ENCODE peak calls at places on chromosomes 11 and 22, in nine cellular contexts. One of them, this sample, is unnamed.

GRCh38 chr11:46330887-46331652 is 16.2 kb upstream of the DGKZ start:
- DNase-seq in brain microvascular endothelial cell: no peak
- DNase-seq in smooth muscle cell of the brain vasculature: no peak
- DNase-seq in T-helper 22 cell: peak
- DNase-seq in myocyte: no peak
- DNase-seq in breast epithelium: no peak
- DNase-seq in AG04450: no peak
- DNase-seq in substantia nigra: no peak
- DNase-seq in hepatocyte: no peak
- DNase-seq in this sample: no peak

GRCh38 chr11:68598816-68599653 is 85.3 kb upstream of the GAL start:
- DNase-seq in T-helper 22 cell: no peak
- DNase-seq in smooth muscle cell of the brain vasculature: no peak
- DNase-seq in myocyte: no peak
- DNase-seq in substantia nigra: no peak
- DNase-seq in hepatocyte: no peak
- DNase-seq in brain microvascular endothelial cell: peak
- DNase-seq in breast epithelium: no peak
- DNase-seq in AG04450: no peak
- DNase-seq in this sample: no peak

GRCh38 chr22:47787501-47788227 is 1025.2 kb downstream of the TBC1D22A start:
- DNase-seq in brain microvascular endothelial cell: no peak
- DNase-seq in hepatocyte: no peak
- DNase-seq in T-helper 22 cell: no peak
- DNase-seq in breast epithelium: no peak
- DNase-seq in substantia nigra: no peak
- DNase-seq in AG04450: no peak
- DNase-seq in myocyte: no peak
- DNase-seq in smooth muscle cell of the brain vasculature: no peak
- DNase-seq in this sample: no peak

GRCh38 chr11:47132981-47133380 is 43.7 kb downstream of the ARFGAP2 start:
- DNase-seq in breast epithelium: no peak
- DNase-seq in myocyte: no peak
- DNase-seq in smooth muscle cell of the brain vasculature: no peak
- DNase-seq in hepatocyte: no peak
- DNase-seq in T-helper 22 cell: no peak
- DNase-seq in brain microvascular endothelial cell: no peak
- DNase-seq in AG04450: no peak
- DNase-seq in substantia nigra: no peak
- DNase-seq in this sample: no peak

GRCh38 chr11:19628018-19628417 is 84.6 kb upstream of the NAV2 start:
- DNase-seq in hepatocyte: no peak
- DNase-seq in smooth muscle cell of the brain vasculature: no peak
- DNase-seq in myocyte: peak
- DNase-seq in AG04450: no peak
- DNase-seq in T-helper 22 cell: no peak
- DNase-seq in substantia nigra: peak
- DNase-seq in brain microvascular endothelial cell: peak
- DNase-seq in breast epithelium: peak
- DNase-seq in this sample: no peak

GRCh38 chr11:93504110-93505095 is 38.8 kb downstream of the SMCO4 start:
- DNase-seq in brain microvascular endothelial cell: no peak
- DNase-seq in hepatocyte: no peak
- DNase-seq in substantia nigra: no peak
- DNase-seq in myocyte: no peak
- DNase-seq in T-helper 22 cell: no peak
- DNase-seq in AG04450: no peak
- DNase-seq in smooth muscle cell of the brain vasculature: no peak
- DNase-seq in breast epithelium: no peak
- DNase-seq in this sample: no peak

GRCh38 chr11:61333638-61334433 is 808 bp downstream of the TKFC start:
- DNase-seq in brain microvascular endothelial cell: no peak
- DNase-seq in breast epithelium: no peak
- DNase-seq in T-helper 22 cell: no peak
- DNase-seq in substantia nigra: no peak
- DNase-seq in myocyte: no peak
- DNase-seq in AG04450: no peak
- DNase-seq in smooth muscle cell of the brain vasculature: no peak
- DNase-seq in hepatocyte: no peak
- DNase-seq in this sample: no peak

GRCh38 chr22:30275625-30276024 is 9.0 kb upstream of the OSM start:
- DNase-seq in brain microvascular endothelial cell: no peak
- DNase-seq in breast epithelium: no peak
- DNase-seq in hepatocyte: no peak
- DNase-seq in myocyte: no peak
- DNase-seq in AG04450: no peak
- DNase-seq in T-helper 22 cell: no peak
- DNase-seq in smooth muscle cell of the brain vasculature: no peak
- DNase-seq in substantia nigra: no peak
- DNase-seq in this sample: no peak

GRCh38 chr22:24434472-24435322 is 7.3 kb downstream of the ADORA2A start:
- DNase-seq in T-helper 22 cell: peak
- DNase-seq in hepatocyte: no peak
- DNase-seq in AG04450: no peak
- DNase-seq in brain microvascular endothelial cell: peak
- DNase-seq in myocyte: no peak
- DNase-seq in smooth muscle cell of the brain vasculature: no peak
- DNase-seq in breast epithelium: no peak
- DNase-seq in substantia nigra: no peak
- DNase-seq in this sample: no peak

This sample was measured in anterior cingulate cortex.